ENCODE peak calls at places on chromosomes 6 and 20, in six cellular contexts. C is stimulated activated naive CD8-positive, alpha-beta T cell treated with anti-CD3 and anti-CD28 coated beads, Interleukin-15, amount 100 ng/mL, for 72 hours; V is right cardiac atrium; J is natural killer cell; E is activated CD8-positive, alpha-beta memory T cell treated with anti-CD3 and anti-CD28 coated beads, Interleukin-2, amount 10 ng/mL, durations not matched to agents 7 days and 5 days; Q is pancreas. H is an unnamed sample.

GRCh38 chr6:105493776-105494175 is 90.9 kb upstream of the PREP start:
- ATAC-seq in C (no peak), V (no peak), J (no peak), E (no peak), Q (no peak), H (no peak)

GRCh38 chr20:61253640-61254511 is 1.8 kb downstream of the CDH4 start:
- ATAC-seq in C (peak), V (peak), J (no peak), E (no peak), Q (peak), H (no peak)

GRCh38 chr20:1813674-1814635 is 81.3 kb upstream of the SIRPA start:
- ATAC-seq in C (no peak), V (no peak), J (no peak), E (no peak), Q (no peak), H (no peak)

GRCh38 chr6:148776321-148776966 is 29.6 kb downstream of the UST start:
- ATAC-seq in C (no peak), V (peak), J (no peak), E (no peak), Q (peak), H (no peak)

GRCh38 chr6:35164868-35165267 is 23.7 kb upstream of the TCP11 start:
- ATAC-seq in C (no peak), V (no peak), J (no peak), E (no peak), Q (no peak), H (no peak)

GRCh38 chr6:70834520-70834919 is 122.3 kb downstream of the B3GAT2 start:
- ATAC-seq in C (no peak), V (no peak), J (no peak), E (no peak), Q (no peak), H (no peak)

GRCh38 chr20:2125474-2126112 is 24.0 kb downstream of the STK35 start:
- ATAC-seq in C (no peak), V (no peak), J (no peak), E (no peak), Q (no peak), H (no peak)

GRCh38 chr6:25279748-25280616 is 808 bp downstream of the CARMIL1 start:
- ATAC-seq in C (peak), V (peak), J (no peak), E (peak), Q (peak), H (peak)

GRCh38 chr6:163651910-163652309 is 237.4 kb downstream of the QKI start:
- ATAC-seq in C (no peak), V (no peak), J (no peak), E (no peak), Q (peak), H (no peak)

GRCh38 chr20:43925215-43925614 is 10.6 kb downstream of the TOX2 start:
- ATAC-seq in C (peak), V (no peak), J (peak), E (no peak), Q (no peak), H (peak)

GRCh38 chr6:134015719-134016557 is 36.5 kb downstream of the SLC2A12 start:
- ATAC-seq in C (no peak), V (no peak), J (no peak), E (no peak), Q (no peak), H (no peak)

GRCh38 chr6:21270501-21271290 is 322.9 kb upstream of the SOX4 start:
- ATAC-seq in C (no peak), V (peak), J (no peak), E (no peak), Q (no peak), H (no peak)

GRCh38 chr6:98769546-98769945 is 64.8 kb upstream of the POU3F2 start:
- ATAC-seq in C (no peak), V (no peak), J (no peak), E (no peak), Q (no peak), H (no peak)

GRCh38 chr20:13187899-13188298 is 33.2 kb upstream of the ISM1 start:
- ATAC-seq in C (no peak), V (no peak), J (no peak), E (no peak), Q (no peak), H (no peak)

GRCh38 chr20:63937596-63937995 is 18.6 kb downstream of the UCKL1 start:
- ATAC-seq in C (no peak), V (no peak), J (no peak), E (no peak), Q (no peak), H (no peak)

GRCh38 chr6:145814035-145814500 is 527 bp downstream of the FBXO30 start:
- ATAC-seq in C (peak), V (no peak), J (no peak), E (no peak), Q (peak), H (peak)

GRCh38 chr20:37416202-37417145 is 70.5 kb downstream of the SRC start:
- ATAC-seq in C (no peak), V (no peak), J (no peak), E (no peak), Q (no peak), H (no peak)

GRCh38 chr6:157909282-157909664 is 72.4 kb upstream of the SYNJ2 start:
- ATAC-seq in C (no peak), V (no peak), J (no peak), E (no peak), Q (no peak), H (peak)

GRCh38 chr6:154306696-154307095 is 49.9 kb downstream of the IPCEF1 start:
- ATAC-seq in C (no peak), V (no peak), J (no peak), E (no peak), Q (no peak), H (peak)

GRCh38 chr6:21730533-21730932 is 137.0 kb downstream of the SOX4 start:
- ATAC-seq in C (no peak), V (no peak), J (no peak), E (no peak), Q (no peak), H (no peak)

H was measured in stimulated activated memory B cell treated with anti-CD40 and anti-IgM and Interleukin-4, amounts not matched to agents 10 μg/mL and 1 μg/mL and 100 μg/mL, for 72 hours.